ENCODE peak calls at places on chromosome 10, in eight cellular contexts. E, R, N, K, S, D, P and U are unnamed samples.

GRCh38 chr10:43106256-43107091 is 29.6 kb downstream of the RET start:
- DNase-seq in E (no peak), R (no peak), N (no peak), K (no peak), S (no peak), D (no peak), P (no peak), U (no peak)

GRCh38 chr10:114413398-114413797 is 9.1 kb upstream of the AFAP1L2 start:
- DNase-seq in E (no peak), R (peak), N (no peak), K (peak), S (peak), D (no peak), P (no peak), U (no peak)

GRCh38 chr10:124231188-124232135 is 138.1 kb upstream of the CHST15 start:
- DNase-seq in E (no peak), R (no peak), N (no peak), K (no peak), S (no peak), D (no peak), P (peak), U (no peak)

GRCh38 chr10:131728829-131729228 is 172.0 kb upstream of the PPP2R2D start:
- DNase-seq in E (no peak), R (no peak), N (peak), K (no peak), S (no peak), D (no peak), P (no peak), U (no peak)

GRCh38 chr10:119652361-119652760 is 1.2 kb downstream of the BAG3 start:
- DNase-seq in E (no peak), R (peak), N (no peak), K (peak), S (peak), D (peak), P (peak), U (peak)

GRCh38 chr10:87671416-87671815 is 11.7 kb downstream of the PAPSS2 start:
- DNase-seq in E (no peak), R (no peak), N (no peak), K (no peak), S (no peak), D (no peak), P (no peak), U (no peak)

GRCh38 chr10:36073796-36074345 is 431.8 kb upstream of the FZD8 start:
- DNase-seq in E (no peak), R (no peak), N (no peak), K (no peak), S (no peak), D (no peak), P (no peak), U (no peak)

GRCh38 chr10:99612167-99612831 is 7.9 kb downstream of the SLC25A28 start:
- DNase-seq in E (peak), R (peak), N (peak), K (peak), S (peak), D (peak), P (peak), U (peak)

GRCh38 chr10:490256-490655 is 199.2 kb downstream of the DIP2C start:
- DNase-seq in E (no peak), R (no peak), N (no peak), K (no peak), S (peak), D (no peak), P (no peak), U (no peak)

GRCh38 chr10:102770792-102771191 is 27.0 kb downstream of the WBP1L start:
- DNase-seq in E (no peak), R (no peak), N (no peak), K (no peak), S (peak), D (no peak), P (no peak), U (no peak)

GRCh38 chr10:14535497-14536199 is 204.9 kb upstream of the FRMD4A start:
- DNase-seq in E (no peak), R (no peak), N (no peak), K (no peak), S (no peak), D (no peak), P (no peak), U (peak)

GRCh38 chr10:133002685-133003084 is 60.3 kb upstream of the CFAP46 start:
- DNase-seq in E (no peak), R (no peak), N (no peak), K (no peak), S (no peak), D (no peak), P (no peak), U (no peak)

GRCh38 chr10:113062977-113063967 is 113.2 kb downstream of the TCF7L2 start:
- DNase-seq in E (peak), R (no peak), N (no peak), K (no peak), S (peak), D (peak), P (no peak), U (no peak)

GRCh38 chr10:14707441-14707840 is 67.3 kb downstream of the FAM107B start:
- DNase-seq in E (peak), R (no peak), N (peak), K (no peak), S (no peak), D (peak), P (no peak), U (no peak)

GRCh38 chr10:130438861-130439260 is 302.7 kb downstream of the GLRX3 start:
- DNase-seq in E (no peak), R (no peak), N (no peak), K (no peak), S (no peak), D (no peak), P (no peak), U (no peak)

GRCh38 chr10:71835671-71836593 is 15.1 kb downstream of the PSAP start:
- DNase-seq in E (no peak), R (no peak), N (peak), K (no peak), S (peak), D (peak), P (peak), U (peak)

GRCh38 chr10:127694580-127695193 is 42.3 kb upstream of the FOXI2 start:
- DNase-seq in E (peak), R (peak), N (peak), K (peak), S (peak), D (peak), P (peak), U (peak)

GRCh38 chr10:117455346-117455745 is 80.1 kb upstream of the PDZD8 start:
- DNase-seq in E (no peak), R (no peak), N (no peak), K (no peak), S (no peak), D (no peak), P (no peak), U (no peak)

GRCh38 chr10:91124016-91124415 is 96.4 kb upstream of the PCGF5 start:
- DNase-seq in E (no peak), R (no peak), N (no peak), K (no peak), S (no peak), D (no peak), P (no peak), U (no peak)

GRCh38 chr10:125857185-125857760 is 23.8 kb downstream of the DHX32 start:
- DNase-seq in E (no peak), R (no peak), N (no peak), K (no peak), S (peak), D (no peak), P (no peak), U (no peak)

GRCh38 chr10:103540722-103541121 is 47.2 kb downstream of the NEURL1 start:
- DNase-seq in E (no peak), R (no peak), N (peak), K (no peak), S (no peak), D (no peak), P (no peak), U (no peak)

GRCh38 chr10:97238855-97239254 is 53.1 kb upstream of the SLIT1 start:
- DNase-seq in E (no peak), R (no peak), N (no peak), K (no peak), S (no peak), D (no peak), P (no peak), U (no peak)

GRCh38 chr10:90604636-90605035 is 253.2 kb downstream of the HTR7 start:
- DNase-seq in E (no peak), R (no peak), N (no peak), K (no peak), S (no peak), D (no peak), P (no peak), U (no peak)

GRCh38 chr10:16520900-16521299 is 779 bp downstream of the C1QL3 start:
- DNase-seq in E (peak), R (no peak), N (peak), K (peak), S (peak), D (peak), P (no peak), U (peak)

GRCh38 chr10:71821909-71822763 is 28.9 kb downstream of the PSAP start:
- DNase-seq in E (no peak), R (no peak), N (no peak), K (no peak), S (peak), D (no peak), P (no peak), U (no peak)

GRCh38 chr10:1183033-1183396 is 126.8 kb downstream of the WDR37 start:
- DNase-seq in E (no peak), R (no peak), N (no peak), K (no peak), S (no peak), D (no peak), P (no peak), U (peak)

GRCh38 chr10:18713077-18713476 is 53.8 kb downstream of the ARL5B start:
- DNase-seq in E (no peak), R (no peak), N (no peak), K (peak), S (peak), D (no peak), P (no peak), U (peak)

GRCh38 chr10:15370741-15371701 is at the start of gene FAM171A1:
- DNase-seq in E (peak), R (no peak), N (peak), K (peak), S (peak), D (peak), P (no peak), U (peak)

GRCh38 chr10:100634034-100634433 is 98.3 kb downstream of the HIF1AN start:
- DNase-seq in E (no peak), R (no peak), N (no peak), K (no peak), S (no peak), D (no peak), P (no peak), U (no peak)

GRCh38 chr10:83373659-83374058 is 765.6 kb upstream of the GHITM start:
- DNase-seq in E (peak), R (no peak), N (peak), K (no peak), S (peak), D (peak), P (peak), U (peak)

GRCh38 chr10:21292763-21293517 is 232.5 kb downstream of the SKIDA1 start:
- DNase-seq in E (peak), R (peak), N (no peak), K (peak), S (peak), D (peak), P (no peak), U (peak)

GRCh38 chr10:132096223-132096622 is 30.5 kb downstream of the JAKMIP3 start:
- DNase-seq in E (no peak), R (peak), N (no peak), K (peak), S (peak), D (no peak), P (no peak), U (peak)

GRCh38 chr10:124709862-124710261 is 34.3 kb downstream of the FAM53B start:
- DNase-seq in E (no peak), R (no peak), N (no peak), K (no peak), S (no peak), D (no peak), P (no peak), U (no peak)

GRCh38 chr10:128210215-128211063 is 84.2 kb upstream of the MKI67 start:
- DNase-seq in E (peak), R (peak), N (peak), K (peak), S (peak), D (peak), P (no peak), U (peak)

GRCh38 chr10:23099816-23100215 is 4.4 kb downstream of the MSRB2 start:
- DNase-seq in E (peak), R (no peak), N (no peak), K (peak), S (peak), D (peak), P (no peak), U (peak)

GRCh38 chr10:124724279-124725027 is 19.7 kb downstream of the FAM53B start:
- DNase-seq in E (no peak), R (no peak), N (no peak), K (no peak), S (no peak), D (no peak), P (no peak), U (no peak)

DNA sequence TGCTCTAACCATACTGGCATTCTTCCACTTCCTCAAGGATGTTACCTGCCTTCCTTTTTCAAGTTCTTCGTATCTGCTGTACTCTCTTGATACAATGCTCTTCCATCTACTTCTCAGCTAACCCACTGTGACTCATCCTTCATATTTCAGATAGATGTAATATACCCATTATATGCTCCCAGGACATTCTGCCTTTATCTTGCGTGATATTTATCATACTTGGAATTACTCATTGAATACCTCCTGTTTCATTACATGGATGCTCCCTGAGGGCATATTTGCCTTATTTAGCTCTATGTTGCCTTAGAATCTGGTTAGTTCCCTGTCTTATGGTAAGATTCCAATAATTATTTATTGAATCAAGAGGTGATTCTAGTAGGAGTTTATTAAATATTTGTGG is 706.4 kb downstream of the SORCS3 start:
- DNase-seq in E (no peak), R (no peak), N (no peak), K (peak), S (no peak), D (no peak), P (no peak), U (no peak)
- TF ChIP-seq EZH2phosphoT487 in E (no peak), R (no peak), N (no peak), K (no peak), S (no peak), D (no peak), P (no peak), U (no peak)

DNA sequence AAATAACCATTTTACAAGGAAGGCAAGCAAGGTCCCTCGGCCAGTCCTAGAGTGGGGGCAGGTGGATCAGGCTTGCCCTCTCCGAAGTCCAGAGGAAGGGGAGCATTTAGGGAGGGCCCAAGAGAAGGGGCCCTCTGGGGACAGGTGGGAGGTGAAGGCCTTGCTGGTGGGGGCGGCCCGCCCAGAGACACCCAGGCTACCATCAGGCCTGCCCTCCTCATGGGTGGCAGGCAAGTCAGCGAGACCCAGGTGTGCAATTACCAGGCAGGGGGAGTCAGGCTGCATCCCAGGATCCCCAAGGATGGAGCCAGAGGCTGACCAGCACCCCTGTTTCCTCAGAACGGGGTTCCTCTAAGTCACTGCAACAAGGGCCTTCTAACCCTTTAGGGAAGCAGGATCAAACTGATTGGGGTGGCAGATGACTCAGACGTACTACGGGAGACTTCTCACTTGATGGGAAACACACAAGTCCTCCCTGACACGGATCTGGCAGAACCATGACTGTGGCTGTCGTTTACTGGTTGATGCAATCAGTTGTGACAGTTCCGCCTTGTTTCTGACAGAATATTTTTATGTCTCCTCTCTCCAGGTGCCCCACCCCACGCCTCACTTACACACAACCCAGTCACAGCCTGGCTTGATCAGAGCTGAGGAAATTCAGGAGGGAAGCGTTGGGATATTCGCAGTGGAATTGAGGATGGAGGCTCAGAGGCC is 8.2 kb downstream of the LOXL4 start:
- DNase-seq in E (no peak), R (no peak), N (no peak), K (peak), S (peak), D (no peak), P (no peak), U (no peak)
- TF ChIP-seq EZH2phosphoT487 in E (no peak), R (no peak), N (no peak), K (no peak), S (no peak), D (no peak), P (no peak), U (no peak)

DNA sequence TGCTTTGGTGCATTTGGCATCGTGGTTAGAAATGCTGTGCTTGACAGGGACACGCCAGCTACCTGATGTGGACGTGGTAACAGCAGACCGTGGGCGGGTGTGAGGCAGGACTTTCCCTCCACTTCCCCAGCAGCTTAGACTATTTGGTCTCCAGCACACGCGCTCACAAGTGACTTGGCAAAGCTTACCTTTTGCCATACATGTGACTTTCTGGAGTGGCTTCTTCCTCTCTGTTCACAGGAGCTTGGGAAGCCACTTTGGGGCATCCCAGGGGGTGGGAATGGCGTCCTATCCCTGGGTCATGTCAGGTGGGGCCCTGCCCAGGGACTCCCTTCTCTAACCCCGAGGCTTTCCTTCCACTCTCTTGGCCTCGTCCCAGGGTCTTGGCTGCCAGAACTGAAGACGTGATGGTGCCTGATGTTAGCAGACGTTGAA is 228.7 kb upstream of the KLF6 start:
- DNase-seq in E (no peak), R (no peak), N (no peak), K (no peak), S (peak), D (no peak), P (no peak), U (no peak)
- TF ChIP-seq EZH2phosphoT487 in E (no peak), R (no peak), N (no peak), K (no peak), S (no peak), D (no peak), P (no peak), U (no peak)

GRCh38 chr10:4265964-4266363 is 481.0 kb upstream of the KLF6 start:
- DNase-seq in E (no peak), R (no peak), N (no peak), K (no peak), S (no peak), D (no peak), P (no peak), U (no peak)

GRCh38 chr10:4267084-4267774 is 482.2 kb upstream of the KLF6 start:
- DNase-seq in E (no peak), R (peak), N (no peak), K (no peak), S (no peak), D (no peak), P (no peak), U (no peak)

GRCh38 chr10:4263281-4263921 is 478.4 kb upstream of the KLF6 start:
- DNase-seq in E (no peak), R (no peak), N (no peak), K (no peak), S (no peak), D (no peak), P (no peak), U (peak)

GRCh38 chr10:4264466-4264865 is 479.5 kb upstream of the KLF6 start:
- DNase-seq in E (no peak), R (no peak), N (no peak), K (no peak), S (no peak), D (no peak), P (no peak), U (no peak)

DNA sequence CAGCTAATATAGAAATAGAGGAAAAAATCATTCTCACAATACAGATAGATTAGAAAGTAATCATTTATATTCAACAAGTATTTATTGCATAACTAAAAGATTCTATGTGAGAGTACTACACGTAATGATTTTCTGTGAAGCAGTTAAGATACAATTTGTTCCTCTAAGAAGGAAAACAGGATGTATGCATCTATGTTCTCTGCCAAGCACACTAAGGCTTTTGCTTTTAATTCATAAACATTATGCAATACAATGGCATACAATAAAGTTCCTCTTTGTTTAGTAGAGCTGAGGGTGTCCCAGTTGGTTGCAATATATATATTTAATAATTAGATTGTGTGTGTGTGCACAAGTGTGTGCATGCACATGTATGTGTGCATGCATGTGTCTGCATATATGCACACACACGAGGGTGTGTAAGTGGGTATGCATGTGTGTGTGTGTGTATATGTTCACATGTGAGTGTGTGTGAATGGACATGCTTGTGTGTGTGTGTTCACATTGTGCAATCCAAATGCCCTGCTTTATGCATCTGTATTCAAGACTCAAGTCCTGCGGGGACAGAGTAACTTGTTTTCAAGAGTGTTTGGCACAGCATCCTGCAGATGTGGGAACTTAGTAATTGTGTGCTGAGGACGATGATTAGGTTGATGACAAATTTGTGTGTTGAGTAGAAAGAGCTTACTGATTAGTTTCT is 481.5 kb upstream of the KLF6 start:
- DNase-seq in E (no peak), R (no peak), N (no peak), K (no peak), S (peak), D (no peak), P (no peak), U (no peak)
- TF ChIP-seq EZH2phosphoT487 in E (no peak), R (no peak), N (no peak), K (no peak), S (no peak), D (no peak), P (no peak), U (no peak)